ENCODE peak calls at places on chromosomes 6 and 20, in four cellular contexts. I, M, O and R are unnamed samples.

GRCh38 chr6:109236140-109237081 is 141.1 kb downstream of the CEP57L1 start:
- DNase-seq in I (no peak), M (no peak), O (no peak), R (no peak)

GRCh38 chr20:46709459-46710148 is at the start of gene SLC2A10:
- DNase-seq in I (no peak), M (peak; percentile 71), O (no peak), R (no peak)

GRCh38 chr6:73724389-73724788 is 28.4 kb downstream of the CD109 start:
- DNase-seq in I (no peak), M (no peak), O (no peak), R (no peak)

GRCh38 chr20:9581509-9581908 is 67.1 kb downstream of the LAMP5 start:
- DNase-seq in I (no peak), M (no peak), O (no peak), R (peak; percentile 48)

GRCh38 chr6:33000053-33000452 is 9.3 kb downstream of the HLA-DOA start:
- DNase-seq in I (peak; percentile 41), M (no peak), O (no peak), R (no peak)

GRCh38 chr6:135411339-135411738 is 86.2 kb downstream of the AHI1 start:
- DNase-seq in I (no peak), M (no peak), O (no peak), R (no peak)

GRCh38 chr20:8862092-8862491 is 206.8 kb upstream of the PLCB4 start:
- DNase-seq in I (no peak), M (no peak), O (no peak), R (no peak)

GRCh38 chr6:28982476-28983266 is 22.4 kb downstream of the ZNF311 start:
- DNase-seq in I (no peak), M (peak; percentile 22), O (no peak), R (no peak)

GRCh38 chr6:162962093-162962492 is 234.3 kb downstream of the PACRG start:
- DNase-seq in I (no peak), M (no peak), O (no peak), R (no peak)

GRCh38 chr6:136317023-136317649 is 27.5 kb upstream of the BCLAF1 start:
- DNase-seq in I (peak; percentile 70), M (peak; percentile 42), O (peak; percentile 40), R (no peak)

GRCh38 chr6:6825153-6825847 is 236.8 kb downstream of the LY86 start:
- DNase-seq in I (no peak), M (no peak), O (no peak), R (no peak)

GRCh38 chr6:45212976-45213375 is 115.2 kb upstream of the RUNX2 start:
- DNase-seq in I (no peak), M (no peak), O (no peak), R (no peak)

GRCh38 chr20:52427960-52428359 is 236.4 kb upstream of the ZFP64 start:
- DNase-seq in I (no peak), M (no peak), O (no peak), R (no peak)

GRCh38 chr20:47453167-47453782 is 48.4 kb upstream of the NCOA3 start:
- DNase-seq in I (no peak), M (no peak), O (no peak), R (no peak)

GRCh38 chr6:130743175-130743574 is 84.0 kb upstream of the SMLR1 start:
- DNase-seq in I (no peak), M (no peak), O (no peak), R (no peak)

GRCh38 chr20:53146201-53146891 is 174.2 kb downstream of the TSHZ2 start:
- DNase-seq in I (no peak), M (no peak), O (no peak), R (no peak)

GRCh38 chr6:63456734-63457133 is 115.5 kb upstream of the LOC128125822 start:
- DNase-seq in I (no peak), M (no peak), O (no peak), R (no peak)

GRCh38 chr6:63464060-63464459 is 108.2 kb upstream of the LOC128125822 start:
- DNase-seq in I (no peak), M (no peak), O (no peak), R (no peak)

GRCh38 chr6:63460971-63461370 is 111.3 kb upstream of the LOC128125822 start:
- DNase-seq in I (no peak), M (no peak), O (no peak), R (no peak)

DNA sequence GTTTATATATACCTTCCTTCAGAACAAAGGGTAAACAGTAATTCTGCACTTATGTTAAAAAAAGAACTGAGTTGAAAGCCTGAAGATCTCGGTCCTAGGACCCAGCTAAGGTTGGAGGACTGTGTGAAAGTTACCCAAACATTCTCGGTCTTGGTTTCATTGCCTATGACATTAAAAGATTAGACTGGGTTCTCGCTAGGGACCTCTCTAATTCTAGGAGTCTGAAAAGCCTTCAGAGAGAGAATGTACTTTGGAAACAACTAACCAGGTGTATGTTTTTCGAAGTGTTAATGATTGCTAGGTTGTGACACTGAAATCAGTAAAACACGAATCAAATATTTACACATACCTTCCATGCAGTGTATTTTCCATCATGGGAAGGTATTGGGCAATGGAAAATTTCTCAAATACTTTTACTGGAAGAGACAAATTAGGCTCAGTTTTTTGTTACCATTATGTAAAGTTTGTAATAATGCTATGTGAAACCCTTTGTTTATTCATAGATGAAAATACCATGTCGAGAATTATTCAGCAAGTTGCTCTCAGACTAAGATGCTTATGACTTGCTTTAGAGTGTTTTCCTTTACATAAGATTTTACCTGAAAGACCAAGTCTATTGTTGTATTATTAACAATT is 113.7 kb upstream of the LOC128125822 start:
- DNase-seq in I (no peak), M (no peak), O (no peak), R (no peak)
- H3K27ac ChIP-seq in I (no peak overlapping the region), M (no peak overlapping the region), O (no peak overlapping the region), R (no peak overlapping the region)

GRCh38 chr6:52523363-52524207 is 53.3 kb downstream of the TRAM2 start:
- DNase-seq in I (no peak), M (no peak), O (no peak), R (no peak)
- H3K27ac ChIP-seq in I (no peak overlapping the region), M (peak overlapping the region; percentile 75), O (no peak overlapping the region), R (no peak overlapping the region)

DNA sequence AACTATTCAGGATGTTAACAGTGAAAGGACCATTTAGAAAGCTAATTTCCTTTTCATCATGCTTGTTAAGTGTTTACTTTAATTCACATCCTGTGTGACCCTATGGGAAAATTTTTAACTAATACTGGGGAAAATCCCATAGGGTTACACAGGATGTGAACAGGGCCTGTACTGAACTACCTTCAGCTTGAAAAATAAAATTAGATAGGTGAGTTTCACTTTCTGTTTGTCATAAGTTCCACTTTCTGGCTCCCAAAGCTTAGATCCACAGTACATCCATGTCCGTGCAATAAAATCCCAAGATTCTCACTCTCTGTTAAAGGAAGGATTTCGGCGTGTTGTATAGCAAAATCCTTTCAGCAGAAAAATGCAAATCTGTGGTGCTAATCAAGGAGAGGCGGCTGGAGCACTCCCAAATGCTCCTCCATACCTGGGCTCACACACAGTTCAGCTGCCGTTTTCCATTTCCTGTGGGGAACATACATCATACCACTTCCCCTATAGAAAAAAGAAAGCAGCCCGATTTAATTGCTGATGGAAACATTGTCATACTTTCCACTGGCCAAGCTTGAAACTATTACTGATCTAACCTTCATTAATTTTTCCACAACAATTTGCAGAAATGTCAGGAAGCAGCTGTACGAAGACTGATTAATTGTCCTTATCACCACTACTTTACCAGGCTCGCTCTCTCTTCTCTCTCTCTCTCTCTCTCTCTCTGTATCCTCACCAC is 125.2 kb downstream of the HIVEP2 start:
- DNase-seq in I (peak; percentile 27), M (no peak), O (peak; percentile 36), R (no peak)
- H3K27ac ChIP-seq in I (peak overlapping the region; percentile 82), M (peak overlapping the region; percentile 59), O (peak overlapping the region; percentile 21), R (no peak overlapping the region)

GRCh38 chr20:24953621-24954133 is 4.6 kb downstream of the CST7 start:
- DNase-seq in I (no peak), M (no peak), O (peak; percentile 53), R (no peak)
- H3K27ac ChIP-seq in I (no peak overlapping the region), M (no peak overlapping the region), O (peak overlapping the region; percentile 94), R (no peak overlapping the region)

DNA sequence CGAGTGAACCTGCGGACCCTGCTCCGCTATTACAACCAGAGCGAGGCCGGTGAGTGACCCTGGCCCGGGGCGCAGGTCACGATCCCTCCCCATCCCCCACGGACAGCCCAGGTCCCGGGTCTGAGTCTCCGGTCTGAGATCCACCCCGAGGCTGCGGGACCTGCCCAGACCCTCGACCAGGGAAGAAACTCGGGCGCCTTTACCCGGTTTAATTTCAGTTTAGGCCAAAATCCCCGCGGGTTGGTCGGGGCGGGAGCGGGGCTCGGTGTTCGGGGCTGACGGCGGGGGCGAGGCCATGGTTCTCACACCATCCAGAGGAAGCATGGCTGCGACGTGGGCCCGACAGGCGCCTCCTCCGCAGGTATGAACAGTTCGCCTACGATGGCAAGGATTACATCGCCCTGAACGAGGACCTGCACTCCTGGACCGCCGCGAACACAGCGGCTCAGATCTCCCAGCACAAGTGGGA is 46.9 kb upstream of the TRIM26 start:
- DNase-seq in I (peak; percentile 29), M (no peak), O (no peak), R (no peak)
- H3K27ac ChIP-seq in I (peak overlapping the region; percentile 78), M (peak overlapping the region; percentile 91), O (peak overlapping the region; percentile 40), R (no peak overlapping the region)